ENCODE peak calls at places on chromosomes 5 and 9, in five cellular contexts. U is left colon; F is stimulated activated naive CD4-positive, alpha-beta T cell; W is GM13977; Z is AG09319. G is an unnamed sample.

GRCh38 chr5:30607301-30607700 is 586.2 kb upstream of the CDH6 start:
- DNase-seq in Z (no peak), F (no peak), U (no peak), W (no peak), G (no peak)

GRCh38 chr9:37284631-37285030 is 137.9 kb upstream of the GRHPR start:
- DNase-seq in U (no peak), F (no peak), W (no peak), Z (no peak), G (no peak)

GRCh38 chr5:79193643-79194042 is 42.3 kb upstream of the JMY start:
- DNase-seq in W (no peak), Z (no peak), U (no peak), F (no peak), G (no peak)

GRCh38 chr5:144598451-144599068 is 427.9 kb downstream of the KCTD16 start:
- DNase-seq in U (peak; percentile 22), W (no peak), F (no peak), Z (no peak), G (no peak)

GRCh38 chr9:134778841-134779411 is 101.7 kb upstream of the FCN2 start:
- DNase-seq in F (no peak), W (no peak), U (peak; percentile 60), Z (peak; percentile 27), G (no peak)

GRCh38 chr9:96680812-96681499 is 25.8 kb upstream of the PRXL2C start:
- DNase-seq in F (no peak), Z (no peak), U (no peak), W (no peak), G (no peak)

GRCh38 chr5:127409236-127409921 is 108.1 kb upstream of the PRRC1 start:
- DNase-seq in W (no peak), U (no peak), Z (no peak), F (no peak), G (no peak)

GRCh38 chr9:36328798-36329411 is 70.7 kb upstream of the GNE start:
- DNase-seq in W (peak; percentile 70), F (peak; percentile 64), U (no peak), Z (peak; percentile 35), G (peak; percentile 59)

GRCh38 chr5:154444559-154445421 is 1.0 kb upstream of the SAP30L start:
- DNase-seq in W (peak; percentile 47), Z (no peak), F (no peak), U (peak; percentile 35), G (no peak)

GRCh38 chr9:129436751-129437625 is 183.9 kb downstream of the C9orf50 start:
- DNase-seq in F (peak; percentile 61), U (peak; percentile 67), Z (no peak), W (no peak), G (no peak)

G was measured in amniotic stem cell.